ENCODE peak calls at places on chromosome 1, in eight cellular contexts. M is heart right ventricle; W is ELF-1; G is stimulated activated naive CD4-positive, alpha-beta T cell; P is stimulated activated CD4-positive, alpha-beta T cell treated with anti-CD3 and anti-CD28 coated beads, TNF-alpha, amount 100 ng/mL, for 4 hours; S is astrocyte of the spinal cord; X is Ammon's horn; I is suprapubic skin. E is an unnamed sample.

GRCh38 chr1:23422313-23422877 is 2.2 kb downstream of the TCEA3 start:
- DNase-seq in M (peak; percentile 80), W (peak; percentile 52), G (peak; percentile 10), P (peak; percentile 18), S (peak; percentile 73), X (no peak), I (peak; percentile 89), E (peak; percentile 73)

GRCh38 chr1:15722836-15723542 is 13.1 kb upstream of the SLC25A34 start:
- DNase-seq in M (no peak), W (peak; percentile 87), G (no peak), P (no peak), S (no peak), X (no peak), I (no peak), E (no peak)

GRCh38 chr1:156489166-156489934 is 11.2 kb downstream of the MEF2D start:
- DNase-seq in M (peak; percentile 81), W (peak; percentile 72), G (no peak), P (no peak), S (no peak), X (peak; percentile 87), I (no peak), E (no peak)

GRCh38 chr1:221824025-221824424 is 82.1 kb upstream of the DUSP10 start:
- DNase-seq in M (no peak), W (no peak), G (no peak), P (no peak), S (peak; percentile 82), X (no peak), I (no peak), E (peak; percentile 96)

GRCh38 chr1:2177541-2177940 is 17.0 kb downstream of the FAAP20 start:
- DNase-seq in M (no peak), W (no peak), G (no peak), P (no peak), S (no peak), X (no peak), I (no peak), E (no peak)

GRCh38 chr1:74712863-74713262 is 20.0 kb downstream of the CRYZ start:
- DNase-seq in M (no peak), W (no peak), G (no peak), P (no peak), S (no peak), X (no peak), I (no peak), E (no peak)

GRCh38 chr1:16614361-16615252 is 1.2 kb upstream of the NBPF1 start:
- DNase-seq in M (no peak), W (no peak), G (no peak), P (no peak), S (no peak), X (no peak), I (peak; percentile 71), E (no peak)

GRCh38 chr1:216499581-216500272 is 76.5 kb upstream of the USH2A start:
- DNase-seq in M (no peak), W (no peak), G (no peak), P (no peak), S (no peak), X (no peak), I (no peak), E (no peak)

GRCh38 chr1:192707978-192708547 is 72.1 kb downstream of the RGS13 start:
- DNase-seq in M (no peak), W (no peak), G (no peak), P (no peak), S (no peak), X (no peak), I (no peak), E (no peak)

GRCh38 chr1:85623061-85623471 is 42.5 kb downstream of the CCN1 start:
- DNase-seq in M (no peak), W (no peak), G (no peak), P (no peak), S (peak; percentile 98), X (no peak), I (no peak), E (peak; percentile 85)

GRCh38 chr1:193142409-193142808 is 20.6 kb downstream of the CDC73 start:
- DNase-seq in M (no peak), W (no peak), G (no peak), P (no peak), S (no peak), X (no peak), I (no peak), E (no peak)

GRCh38 chr1:43634729-43635128 is 15.2 kb upstream of the KDM4A start:
- DNase-seq in M (no peak), W (peak; percentile 37), G (no peak), P (no peak), S (no peak), X (no peak), I (no peak), E (no peak)

GRCh38 chr1:197674286-197674685 is 101.0 kb downstream of the DENND1B start:
- DNase-seq in M (no peak), W (peak; percentile 40), G (no peak), P (no peak), S (no peak), X (no peak), I (no peak), E (no peak)

GRCh38 chr1:1305300-1306069 is 2.2 kb downstream of the ACAP3 start:
- DNase-seq in M (peak; percentile 77), W (no peak), G (peak; percentile 20), P (peak; percentile 50), S (peak; percentile 71), X (no peak), I (peak; percentile 90), E (peak; percentile 87)

GRCh38 chr1:184433928-184434502 is 47.2 kb downstream of the C1orf21 start:
- DNase-seq in M (no peak), W (no peak), G (no peak), P (no peak), S (no peak), X (no peak), I (no peak), E (no peak)

GRCh38 chr1:107529511-107530149 is 388.8 kb downstream of the NTNG1 start:
- DNase-seq in M (no peak), W (peak; percentile 21), G (no peak), P (no peak), S (peak; percentile 63), X (peak; percentile 74), I (no peak), E (peak; percentile 46)

GRCh38 chr1:86084998-86085397 is 71.6 kb downstream of the COL24A1 start:
- DNase-seq in M (no peak), W (no peak), G (no peak), P (no peak), S (no peak), X (no peak), I (no peak), E (no peak)

GRCh38 chr1:171506525-171507304 is 21.4 kb downstream of the PRRC2C start:
- DNase-seq in M (no peak), W (peak; percentile 60), G (no peak), P (no peak), S (peak; percentile 44), X (no peak), I (no peak), E (no peak)

GRCh38 chr1:113396585-113396984 is 6.3 kb downstream of the MAGI3 start:
- DNase-seq in M (no peak), W (no peak), G (no peak), P (no peak), S (peak; percentile 77), X (no peak), I (no peak), E (peak; percentile 82)

GRCh38 chr1:219778793-219779369 is 149.5 kb downstream of the SLC30A10 start:
- DNase-seq in M (no peak), W (no peak), G (no peak), P (no peak), S (no peak), X (no peak), I (no peak), E (no peak)

GRCh38 chr1:12460121-12460520 is 157.9 kb downstream of the DHRS3 start:
- DNase-seq in M (peak; percentile 61), W (no peak), G (no peak), P (no peak), S (no peak), X (no peak), I (no peak), E (no peak)

GRCh38 chr1:168760781-168761180 is 31.8 kb upstream of the DPT start:
- DNase-seq in M (no peak), W (no peak), G (no peak), P (no peak), S (no peak), X (no peak), I (no peak), E (no peak)

GRCh38 chr1:2829846-2830615 is 28.5 kb upstream of the TTC34 start:
- DNase-seq in M (no peak), W (no peak), G (no peak), P (no peak), S (no peak), X (no peak), I (no peak), E (no peak)

GRCh38 chr1:192476802-192477298 is 98.7 kb upstream of the RGS1 start:
- DNase-seq in M (peak; percentile 44), W (no peak), G (no peak), P (no peak), S (peak; percentile 72), X (peak; percentile 17), I (peak; percentile 78), E (peak; percentile 27)

GRCh38 chr1:46134660-46135331 is 2.4 kb upstream of the PIK3R3 start:
- DNase-seq in M (peak; percentile 52), W (no peak), G (no peak), P (no peak), S (peak; percentile 65), X (no peak), I (no peak), E (peak; percentile 62)

GRCh38 chr1:203048086-203048485 is 21.8 kb downstream of the PPFIA4 start:
- DNase-seq in M (no peak), W (no peak), G (no peak), P (no peak), S (no peak), X (no peak), I (no peak), E (no peak)

GRCh38 chr1:42454409-42454808 is 1.4 kb downstream of the ZMYND12 start:
- DNase-seq in M (no peak), W (no peak), G (no peak), P (no peak), S (no peak), X (no peak), I (no peak), E (no peak)

GRCh38 chr1:226814751-226815496 is 55.5 kb upstream of the PSEN2 start:
- DNase-seq in M (peak; percentile 74), W (peak; percentile 34), G (no peak), P (no peak), S (peak; percentile 87), X (peak; percentile 52), I (peak; percentile 92), E (peak; percentile 98)

GRCh38 chr1:218642033-218642954 is 297.2 kb downstream of the TGFB2 start:
- DNase-seq in M (no peak), W (peak; percentile 77), G (no peak), P (no peak), S (no peak), X (no peak), I (no peak), E (no peak)

E was measured in HT1080.